ENCODE peak calls at places on chromosomes 3 and 15, in five cellular contexts. P is HCT116, R is IMR-90, L is body of pancreas, B is stomach. E is an unnamed sample. For H3K4me1, the result is how much of the 10 kb centered on the place peaks cover.

GRCh38 chr3:152413244-152413643 is 144.5 kb downstream of the MBNL1 start:
- DNase-seq in B (no peak), L (no peak), P (no peak), R (peak), E (no peak)

GRCh38 chr3:59273976-59274375 is 224.2 kb upstream of the CFAP20DC start:
- DNase-seq in L (no peak), R (peak), B (no peak), P (no peak), E (no peak)

GRCh38 chr3:192566706-192567290 is 160.5 kb downstream of the FGF12 start:
- DNase-seq in B (peak), L (peak), P (peak), R (peak), E (peak)

GRCh38 chr15:101489236-101489632 is 273 bp downstream of the PCSK6 start:
- DNase-seq in L (peak), B (peak), P (peak), R (no peak), E (peak)

GRCh38 chr3:65479967-65480366 is 558.8 kb downstream of the MAGI1 start:
- DNase-seq in B (no peak), L (no peak), P (no peak), R (no peak), E (no peak)

GRCh38 chr15:77021803-77022381 is 27.0 kb downstream of the PSTPIP1 start:
- DNase-seq in P (no peak), B (no peak), L (no peak), R (peak), E (no peak)

GRCh38 chr3:134602440-134602814 is 48.4 kb downstream of the KY start:
- DNase-seq in P (no peak), B (no peak), R (no peak), L (no peak), E (no peak)

GRCh38 chr15:67290319-67290718 is 35.7 kb downstream of the IQCH start:
- DNase-seq in L (no peak), R (no peak), P (no peak), B (no peak), E (no peak)

GRCh38 chr3:1962531-1963090 is 136.1 kb upstream of the CNTN4 start:
- DNase-seq in B (no peak), P (no peak), L (no peak), R (no peak), E (no peak)

GRCh38 chr3:108590443-108590842 is 921 bp downstream of the DZIP3 start:
- DNase-seq in B (no peak), P (no peak), R (no peak), L (no peak), E (no peak)

GRCh38 chr3:44020178-44020577 is 221.5 kb upstream of the TOPAZ1 start:
- DNase-seq in P (no peak), R (no peak), B (no peak), L (no peak), E (no peak)

GRCh38 chr3:17755836-17756235 is 13.4 kb upstream of the TBC1D5 start:
- DNase-seq in R (no peak), B (no peak), P (no peak), L (no peak), E (no peak)

GRCh38 chr15:76203766-76204557 is 107.3 kb downstream of the ETFA start:
- DNase-seq in L (peak), B (no peak), P (no peak), R (no peak), E (no peak)

GRCh38 chr3:158663832-158664231 is 8.6 kb downstream of the LXN start:
- DNase-seq in B (no peak), R (no peak), P (no peak), L (no peak), E (no peak)
- TF ChIP-seq POLR2A in B (no peak), R (no peak), P (no peak), L (no peak), E (no peak)

GRCh38 chr3:53171109-53171453 is 10.1 kb downstream of the PRKCD start:
- DNase-seq in B (no peak), R (no peak), L (no peak), P (no peak), E (no peak)

GRCh38 chr3:53173107-53173506 is 12.1 kb downstream of the PRKCD start:
- DNase-seq in B (no peak), R (no peak), P (no peak), L (no peak), E (no peak)

GRCh38 chr3:53170325-53171108 is 9.5 kb downstream of the PRKCD start:
- DNase-seq in L (no peak), P (no peak), B (no peak), R (no peak), E (no peak)

GRCh38 chr3:53169832-53170324 is 8.9 kb downstream of the PRKCD start:
- DNase-seq in L (no peak), P (no peak), B (no peak), R (no peak), E (no peak)

DNA sequence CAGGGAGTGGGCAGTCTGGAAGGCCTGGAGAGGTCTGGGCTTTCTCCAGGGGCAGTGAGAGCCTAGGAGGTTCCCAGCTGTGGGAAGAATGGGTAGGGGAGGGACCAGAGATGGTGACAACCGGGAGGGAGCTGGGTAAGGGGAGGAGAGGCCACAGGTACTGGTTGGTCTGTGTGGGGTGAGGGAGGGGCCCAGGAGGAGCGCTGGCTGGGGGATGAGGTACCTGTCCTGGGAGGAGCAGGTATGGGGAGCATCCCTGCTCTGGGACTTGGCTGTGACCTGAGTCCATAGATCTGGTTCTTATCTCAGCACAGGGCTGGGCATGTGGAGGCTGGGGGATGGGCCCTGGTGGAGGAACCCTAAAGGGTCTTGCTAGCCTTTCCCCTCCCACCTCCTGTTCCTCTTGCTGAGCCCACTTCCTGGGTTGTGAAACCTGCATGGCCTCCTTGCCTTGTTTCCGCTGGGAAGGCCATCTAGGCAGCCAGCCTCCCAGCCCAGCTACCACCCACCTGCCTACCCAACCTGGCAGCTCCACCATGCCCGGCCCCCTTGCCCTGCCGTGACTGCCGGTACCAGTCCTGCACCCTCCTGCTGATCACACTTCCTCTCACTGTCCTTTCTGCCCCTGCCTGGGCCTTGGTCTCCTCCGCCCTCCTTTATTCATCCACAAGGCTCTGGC is 11.0 kb downstream of the PRKCD start:
- DNase-seq in R (no peak), B (no peak), P (no peak), L (no peak), E (no peak)
- H3K4me1 ChIP-seq in R (under half), B (half or more), P (under half), L (under half), E (under half)

GRCh38 chr15:92928351-92928750 is 28.2 kb downstream of the CHD2 start:
- DNase-seq in P (no peak), R (no peak), L (no peak), B (no peak), E (no peak)
- H3K27ac ChIP-seq in P (no peak), R (no peak), L (peak), B (no peak), E (no peak)

GRCh38 chr3:48689384-48689783 is 3.7 kb upstream of the NCKIPSD start:
- DNase-seq in P (no peak), R (no peak), B (no peak), L (no peak), E (no peak)
- TF ChIP-seq POLR2A in P (no peak), R (no peak), B (no peak), L (no peak), E (no peak)

DNA sequence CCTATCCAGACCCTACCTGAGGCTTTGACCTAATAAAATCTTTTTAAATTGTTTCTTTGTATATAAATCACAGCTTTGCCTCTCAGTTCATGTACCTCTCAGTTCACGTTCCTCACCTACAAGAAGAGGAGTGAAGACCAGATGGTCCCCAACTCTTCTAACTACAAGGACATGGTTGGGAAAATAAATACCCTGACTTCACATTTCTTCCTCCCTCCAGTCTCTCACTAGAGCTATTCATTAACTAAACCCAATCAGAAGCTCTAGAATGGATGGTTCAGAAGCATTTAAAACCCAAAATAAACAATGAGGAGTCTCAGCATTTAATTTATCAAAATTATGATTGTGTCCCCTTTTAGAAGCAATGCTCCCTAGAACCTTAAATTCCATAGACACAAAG is 97.3 kb upstream of the AGTR1 start:
- DNase-seq in B (no peak), P (no peak), R (no peak), L (no peak), E (no peak)
- H3K4me1 ChIP-seq in B (under half), P (under half), R (under half), L (under half), E (under half)

GRCh38 chr3:40971191-40972168 is 227.8 kb upstream of the CTNNB1 start:
- DNase-seq in B (peak), R (peak), P (peak), L (peak), E (peak)

GRCh38 chr3:40972350-40972749 is 227.0 kb upstream of the CTNNB1 start:
- DNase-seq in B (no peak), R (no peak), P (no peak), L (no peak), E (no peak)

GRCh38 chr3:40970067-40970466 is 229.2 kb upstream of the CTNNB1 start:
- DNase-seq in L (no peak), B (no peak), R (no peak), P (no peak), E (no peak)

GRCh38 chr3:40975711-40976121 is 223.6 kb upstream of the CTNNB1 start:
- DNase-seq in R (no peak), B (no peak), P (no peak), L (no peak), E (no peak)

DNA sequence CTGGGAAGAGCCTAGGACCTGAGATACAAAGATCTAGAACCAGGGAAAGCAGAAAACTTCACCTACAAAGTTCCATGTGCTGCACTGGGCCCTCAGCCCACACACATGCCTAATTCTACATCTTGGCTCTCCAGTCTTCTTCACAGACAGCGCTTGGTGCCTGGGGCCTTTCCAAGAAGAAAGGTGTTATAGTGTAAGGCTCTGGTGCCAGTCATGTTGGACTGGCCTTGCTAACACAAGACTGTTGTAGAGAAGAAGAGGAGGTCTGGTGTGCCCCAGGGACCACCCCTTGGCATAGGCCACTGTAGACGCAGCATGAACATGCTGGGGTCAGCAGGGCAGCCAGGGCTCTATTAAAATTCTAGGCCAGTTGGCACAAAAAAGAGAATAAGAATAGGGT is 226.2 kb upstream of the CTNNB1 start:
- DNase-seq in L (no peak), R (no peak), B (no peak), P (no peak), E (no peak)
- H3K27ac ChIP-seq in L (no peak), R (no peak), B (no peak), P (no peak), E (no peak)